ENCODE peak calls at places on chromosomes 16 and 17, in five cellular contexts. B is CD8-positive, alpha-beta T cell; P is adrenal gland; E is cardiac muscle cell; Q is prostate gland. C is an unnamed sample. For H3K36me3, the result is how much of the 10 kb centered on the place peaks cover.

GRCh38 chr17:80827646-80828643 is 163.7 kb upstream of the CHMP6 start:
- DNase-seq in E (no peak), B (no peak), P (no peak), Q (no peak), C (no peak)

GRCh38 chr17:1398900-1399299 is 1.1 kb downstream of the YWHAE start:
- DNase-seq in P (peak), B (no peak), Q (peak), E (peak), C (no peak)

GRCh38 chr16:66486773-66487579 is 59.9 kb downstream of the BEAN1 start:
- DNase-seq in E (peak), P (peak), Q (no peak), B (peak), C (no peak)

GRCh38 chr16:31700530-31701388 is 172.8 kb upstream of the ZNF267 start:
- DNase-seq in E (peak), B (peak), Q (peak), P (peak), C (peak)

GRCh38 chr16:11907160-11907970 is 8.4 kb downstream of the GSPT1 start:
- DNase-seq in B (no peak), E (no peak), P (no peak), Q (no peak), C (no peak)

GRCh38 chr16:57781741-57782606 is 20.3 kb downstream of the KIFC3 start:
- DNase-seq in P (no peak), E (peak), B (no peak), Q (no peak), C (no peak)

GRCh38 chr16:31880322-31880979 is 6.8 kb downstream of the ZNF267 start:
- DNase-seq in E (peak), Q (no peak), B (no peak), P (peak), C (no peak)

GRCh38 chr16:17359778-17360177 is 111.0 kb downstream of the XYLT1 start:
- DNase-seq in Q (no peak), P (peak), E (peak), B (peak), C (no peak)

GRCh38 chr16:24482681-24483202 is 56.6 kb upstream of the RBBP6 start:
- DNase-seq in E (no peak), B (no peak), Q (no peak), P (no peak), C (no peak)

GRCh38 chr16:85555549-85556455 is 57.3 kb upstream of the GSE1 start:
- DNase-seq in E (peak), Q (no peak), P (peak), B (no peak), C (peak)

GRCh38 chr17:47785538-47786123 is 36.0 kb downstream of the OSBPL7 start:
- DNase-seq in P (no peak), Q (no peak), B (no peak), E (peak), C (no peak)

GRCh38 chr16:9843424-9844013 is 338.7 kb downstream of the GRIN2A start:
- DNase-seq in B (no peak), Q (no peak), P (no peak), E (no peak), C (no peak)

GRCh38 chr17:68981288-68981687 is 26.1 kb upstream of the ABCA8 start:
- DNase-seq in B (no peak), P (peak), E (peak), Q (no peak), C (no peak)

GRCh38 chr17:59844884-59845594 is 47.7 kb downstream of the TUBD1 start:
- DNase-seq in Q (no peak), P (no peak), B (no peak), E (peak), C (no peak)

GRCh38 chr17:30091771-30092170 is 24.8 kb upstream of the NSRP1 start:
- DNase-seq in E (peak), Q (no peak), P (no peak), B (no peak), C (no peak)

GRCh38 chr17:30092886-30093285 is 23.7 kb upstream of the NSRP1 start:
- DNase-seq in B (no peak), Q (no peak), E (no peak), P (no peak), C (no peak)

GRCh38 chr17:30093463-30094147 is 23.0 kb upstream of the NSRP1 start:
- DNase-seq in B (peak), E (peak), P (peak), Q (peak), C (peak)

GRCh38 chr17:30091166-30091670 is 25.4 kb upstream of the NSRP1 start:
- DNase-seq in E (peak), Q (no peak), B (no peak), P (no peak), C (peak)

DNA sequence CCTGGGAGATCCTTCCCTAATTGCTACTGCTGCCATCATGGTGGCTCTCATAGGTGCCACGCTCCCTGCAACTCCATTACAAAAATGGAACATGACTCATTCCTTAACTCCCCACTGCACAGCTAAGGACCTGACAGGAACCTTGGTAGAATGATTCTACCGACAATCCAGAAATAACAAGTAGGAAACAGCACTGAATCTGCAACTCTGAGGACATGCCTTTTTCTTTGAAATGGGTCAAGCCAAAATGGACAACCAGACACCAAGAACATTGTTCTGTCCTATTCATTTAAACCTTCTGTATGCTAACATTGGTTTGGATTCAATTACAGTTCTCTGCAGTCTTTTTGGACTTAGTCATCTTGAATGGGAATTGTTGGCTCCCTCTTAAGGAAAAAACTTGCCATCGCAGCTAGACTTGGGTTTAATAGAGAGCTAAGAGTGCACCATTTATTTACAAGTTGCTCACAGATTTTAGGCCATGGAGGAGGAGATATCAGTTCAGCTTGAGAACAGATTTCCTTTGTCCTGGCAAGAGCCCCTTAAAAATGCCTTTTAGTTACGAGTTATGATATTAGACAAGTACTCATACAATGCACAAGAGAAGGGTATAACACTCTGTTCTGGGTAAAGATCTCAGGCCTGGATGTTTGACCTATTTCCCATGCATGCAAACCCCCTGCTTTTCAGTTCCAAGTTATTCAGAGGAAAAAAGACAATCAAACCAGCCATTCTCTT is 20.9 kb upstream of the NSRP1 start:
- DNase-seq in Q (no peak), P (peak), E (peak), B (no peak), C (peak)
- TF ChIP-seq CTCF in Q (peak), P (peak), E (peak), B (peak), C (peak)

DNA sequence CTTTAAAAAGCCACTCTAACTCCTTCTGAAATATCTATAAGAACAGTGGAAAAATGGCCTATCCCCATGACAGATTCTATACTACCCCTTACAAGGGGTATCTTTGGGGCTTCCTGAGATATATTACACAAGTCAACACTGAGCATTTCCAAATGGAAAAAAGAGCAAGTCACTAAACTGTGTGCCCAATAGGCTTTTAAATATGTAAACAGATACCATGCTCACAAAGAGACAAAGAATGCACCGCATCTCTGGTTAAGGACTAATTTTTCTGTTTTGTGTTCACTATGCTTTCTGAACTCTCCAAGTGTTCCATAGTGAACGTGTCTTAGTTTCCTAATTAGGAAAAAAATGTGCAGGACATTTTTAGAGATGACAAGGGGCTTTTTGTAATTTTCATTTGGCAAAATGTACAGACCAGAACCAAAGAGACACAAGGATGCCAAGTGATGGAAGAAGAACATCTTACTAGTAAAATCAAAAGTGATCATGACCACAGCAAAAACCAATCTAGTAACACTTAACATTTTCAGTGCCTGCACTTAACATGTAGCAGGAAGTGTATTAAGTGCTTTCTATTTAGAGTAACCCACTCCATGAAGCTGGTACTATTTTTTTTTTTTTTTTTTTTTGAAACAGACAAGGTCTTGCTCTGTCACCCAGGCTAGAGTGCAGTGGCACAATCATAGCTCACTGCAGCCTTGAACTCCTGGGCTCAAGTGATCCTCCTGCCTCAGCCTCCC is 21.5 kb downstream of the MYH11 start:
- DNase-seq in B (no peak), E (no peak), Q (no peak), P (no peak), C (no peak)
- H3K36me3 ChIP-seq in B (under half), E (under half), Q (under half), P (under half), C (under half)

GRCh38 chr17:50703162-50703561 is 4.6 kb downstream of the ANKRD40 start:
- DNase-seq in Q (no peak), P (no peak), B (no peak), E (no peak), C (no peak)
- H3K27ac ChIP-seq in Q (no peak), P (no peak), B (no peak), E (no peak), C (no peak)

GRCh38 chr17:57852955-57853328 is 3.1 kb upstream of the MRPS23 start:
- DNase-seq in Q (no peak), B (no peak), E (no peak), P (no peak), C (no peak)

GRCh38 chr17:57856792-57857620 is 7.2 kb upstream of the MRPS23 start:
- DNase-seq in E (no peak), B (no peak), Q (no peak), P (no peak), C (peak)

GRCh38 chr17:57853695-57854094 is 3.9 kb upstream of the MRPS23 start:
- DNase-seq in B (no peak), P (peak), E (no peak), Q (peak), C (peak)

GRCh38 chr17:57852041-57852954 is 2.5 kb upstream of the MRPS23 start:
- DNase-seq in P (no peak), E (no peak), Q (no peak), B (no peak), C (peak)

DNA sequence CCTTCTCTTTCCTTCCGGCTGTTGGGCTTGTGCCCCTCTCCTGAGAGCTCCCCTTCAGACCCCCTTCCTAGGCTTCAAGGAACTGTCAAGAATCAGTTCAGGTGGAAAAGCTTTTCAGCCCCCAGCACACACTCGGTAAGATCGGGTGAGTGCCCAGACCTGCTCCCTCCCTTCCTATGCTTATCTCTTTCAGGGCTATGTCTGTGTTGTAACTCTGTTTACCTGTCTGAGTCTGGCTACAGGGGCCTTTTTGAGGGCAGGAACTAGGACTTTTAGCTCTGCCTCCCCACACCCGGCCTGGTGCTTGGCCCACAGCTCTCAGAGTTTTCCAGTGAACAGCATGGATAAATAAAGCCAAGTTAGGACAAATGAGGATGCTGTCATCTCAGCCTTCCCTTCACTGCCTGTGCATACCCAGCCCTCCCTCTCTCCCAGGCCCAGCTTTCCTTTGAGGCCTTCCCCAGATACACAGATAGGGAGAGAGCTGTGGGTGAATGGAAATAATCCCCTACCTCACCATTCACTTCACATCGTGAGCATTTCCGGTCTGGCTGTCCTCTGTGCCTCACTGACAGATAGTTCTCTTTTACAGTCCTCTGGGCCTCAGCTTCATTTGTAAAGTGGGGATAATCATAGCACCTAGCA is 5.7 kb upstream of the MRPS23 start:
- DNase-seq in Q (no peak), P (no peak), B (no peak), E (no peak), C (peak)
- TF ChIP-seq CTCF in Q (no peak), P (no peak), B (no peak), E (no peak), C (no peak)

GRCh38 chr17:75652341-75652740 is 14.6 kb downstream of the RECQL5 start:
- DNase-seq in E (no peak), B (no peak), Q (no peak), P (no peak), C (no peak)
- H3K36me3 ChIP-seq in E (under half), B (under half), Q (under half), P (under half), C (half or more)

GRCh38 chr17:78870621-78871020 is 30.0 kb upstream of the USP36 start:
- DNase-seq in E (no peak), B (no peak), Q (no peak), P (no peak), C (no peak)

GRCh38 chr17:78865682-78866390 is 25.2 kb upstream of the USP36 start:
- DNase-seq in P (peak), E (peak), B (peak), Q (peak), C (peak)

GRCh38 chr17:78872486-78872885 is 30.5 kb downstream of the CEP295NL start:
- DNase-seq in Q (no peak), E (no peak), P (no peak), B (no peak), C (no peak)

GRCh38 chr17:78864117-78864516 is 23.5 kb upstream of the USP36 start:
- DNase-seq in E (no peak), B (no peak), Q (no peak), P (no peak), C (no peak)

DNA sequence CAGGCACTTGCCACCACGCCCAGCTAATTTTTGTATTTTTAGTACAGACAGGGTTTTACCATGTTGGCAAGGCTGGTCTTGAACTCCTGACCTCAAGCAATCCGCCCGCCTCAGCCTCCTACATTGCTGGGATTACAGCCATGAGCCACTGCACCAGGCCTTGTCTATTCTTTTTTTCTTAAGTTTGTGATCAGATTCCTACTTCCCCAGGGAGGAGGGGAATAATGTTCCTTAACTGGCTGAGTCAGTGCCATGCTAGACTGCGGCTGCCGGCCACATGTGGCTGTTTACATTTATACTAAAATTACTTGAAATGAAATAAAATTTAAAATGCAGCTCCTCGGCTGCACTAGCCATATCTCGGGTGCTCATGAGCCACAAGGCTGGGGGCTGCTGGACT is 27.8 kb upstream of the USP36 start:
- DNase-seq in Q (no peak), E (no peak), B (no peak), P (no peak), C (no peak)
- H3K27ac ChIP-seq in Q (no peak), E (no peak), B (no peak), P (no peak), C (no peak)